ENCODE peak calls at places on chromosomes 5 and 9, in six cellular contexts. One of them, this sample, is unnamed.

GRCh38 chr5:174412374-174412773 is 312.0 kb upstream of the MSX2 start:
- DNase-seq in CD14-positive monocyte: no peak
- DNase-seq in prostate gland: no peak
- DNase-seq in AG10803: no peak
- DNase-seq in H9: no peak
- DNase-seq in foreskin fibroblast: no peak
- DNase-seq in this sample: no peak

GRCh38 chr5:7589800-7590199 is 193.9 kb downstream of the ADCY2 start:
- DNase-seq in CD14-positive monocyte: no peak
- DNase-seq in prostate gland: no peak
- DNase-seq in AG10803: no peak
- DNase-seq in H9: no peak
- DNase-seq in foreskin fibroblast: no peak
- DNase-seq in this sample: no peak

GRCh38 chr5:32008746-32009145 is 165.4 kb downstream of the GOLPH3 start:
- DNase-seq in CD14-positive monocyte: no peak
- DNase-seq in prostate gland: no peak
- DNase-seq in AG10803: no peak
- DNase-seq in H9: no peak
- DNase-seq in foreskin fibroblast: no peak
- DNase-seq in this sample: no peak

GRCh38 chr9:95629585-95629984 is 112.8 kb upstream of the PTCH1 start:
- DNase-seq in CD14-positive monocyte: no peak
- DNase-seq in prostate gland: no peak
- DNase-seq in AG10803: no peak
- DNase-seq in H9: no peak
- DNase-seq in foreskin fibroblast: no peak
- DNase-seq in this sample: no peak

GRCh38 chr9:20139755-20140154 is 350.9 kb upstream of the SLC24A2 start:
- DNase-seq in CD14-positive monocyte: no peak
- DNase-seq in prostate gland: no peak
- DNase-seq in AG10803: no peak
- DNase-seq in H9: no peak
- DNase-seq in foreskin fibroblast: no peak
- DNase-seq in this sample: no peak

GRCh38 chr5:146461319-146461718 is 14.2 kb downstream of the TCERG1 start:
- DNase-seq in CD14-positive monocyte: no peak
- DNase-seq in prostate gland: no peak
- DNase-seq in AG10803: peak
- DNase-seq in H9: no peak
- DNase-seq in foreskin fibroblast: peak
- DNase-seq in this sample: no peak

GRCh38 chr5:68012429-68012828 is 203.1 kb upstream of the PIK3R1 start:
- DNase-seq in CD14-positive monocyte: no peak
- DNase-seq in prostate gland: no peak
- DNase-seq in AG10803: peak
- DNase-seq in H9: no peak
- DNase-seq in foreskin fibroblast: peak
- DNase-seq in this sample: no peak

GRCh38 chr5:156475831-156476551 is 149.0 kb downstream of the SGCD start:
- DNase-seq in CD14-positive monocyte: no peak
- DNase-seq in prostate gland: no peak
- DNase-seq in AG10803: peak
- DNase-seq in H9: peak
- DNase-seq in foreskin fibroblast: peak
- DNase-seq in this sample: peak

GRCh38 chr9:135607401-135608293 is 31.7 kb downstream of the GLT6D1 start:
- DNase-seq in CD14-positive monocyte: no peak
- DNase-seq in prostate gland: peak
- DNase-seq in AG10803: no peak
- DNase-seq in H9: peak
- DNase-seq in foreskin fibroblast: no peak
- DNase-seq in this sample: no peak

GRCh38 chr5:60010328-60010727 is 116.8 kb upstream of the PDE4D start:
- DNase-seq in CD14-positive monocyte: no peak
- DNase-seq in prostate gland: no peak
- DNase-seq in AG10803: no peak
- DNase-seq in H9: no peak
- DNase-seq in foreskin fibroblast: no peak
- DNase-seq in this sample: no peak

GRCh38 chr5:32083981-32084430 is 90.1 kb downstream of the GOLPH3 start:
- DNase-seq in CD14-positive monocyte: no peak
- DNase-seq in prostate gland: no peak
- DNase-seq in AG10803: no peak
- DNase-seq in H9: no peak
- DNase-seq in foreskin fibroblast: no peak
- DNase-seq in this sample: no peak

GRCh38 chr9:97958812-97959511 is 21.0 kb upstream of the HEMGN start:
- DNase-seq in CD14-positive monocyte: no peak
- DNase-seq in prostate gland: no peak
- DNase-seq in AG10803: peak
- DNase-seq in H9: no peak
- DNase-seq in foreskin fibroblast: peak
- DNase-seq in this sample: no peak

GRCh38 chr5:78776637-78777036 is 128.1 kb upstream of the LHFPL2 start:
- DNase-seq in CD14-positive monocyte: no peak
- DNase-seq in prostate gland: no peak
- DNase-seq in AG10803: no peak
- DNase-seq in H9: no peak
- DNase-seq in foreskin fibroblast: peak
- DNase-seq in this sample: no peak

GRCh38 chr5:15992918-15993317 is 186.7 kb downstream of the MARCHF11 start:
- DNase-seq in CD14-positive monocyte: no peak
- DNase-seq in prostate gland: no peak
- DNase-seq in AG10803: peak
- DNase-seq in H9: no peak
- DNase-seq in foreskin fibroblast: peak
- DNase-seq in this sample: no peak
- TF ChIP-seq CTCF in CD14-positive monocyte: no peak
- TF ChIP-seq CTCF in prostate gland: no peak
- TF ChIP-seq CTCF in AG10803: peak
- TF ChIP-seq CTCF in H9: no peak
- TF ChIP-seq CTCF in foreskin fibroblast: no peak
- TF ChIP-seq CTCF in this sample: no peak

DNA sequence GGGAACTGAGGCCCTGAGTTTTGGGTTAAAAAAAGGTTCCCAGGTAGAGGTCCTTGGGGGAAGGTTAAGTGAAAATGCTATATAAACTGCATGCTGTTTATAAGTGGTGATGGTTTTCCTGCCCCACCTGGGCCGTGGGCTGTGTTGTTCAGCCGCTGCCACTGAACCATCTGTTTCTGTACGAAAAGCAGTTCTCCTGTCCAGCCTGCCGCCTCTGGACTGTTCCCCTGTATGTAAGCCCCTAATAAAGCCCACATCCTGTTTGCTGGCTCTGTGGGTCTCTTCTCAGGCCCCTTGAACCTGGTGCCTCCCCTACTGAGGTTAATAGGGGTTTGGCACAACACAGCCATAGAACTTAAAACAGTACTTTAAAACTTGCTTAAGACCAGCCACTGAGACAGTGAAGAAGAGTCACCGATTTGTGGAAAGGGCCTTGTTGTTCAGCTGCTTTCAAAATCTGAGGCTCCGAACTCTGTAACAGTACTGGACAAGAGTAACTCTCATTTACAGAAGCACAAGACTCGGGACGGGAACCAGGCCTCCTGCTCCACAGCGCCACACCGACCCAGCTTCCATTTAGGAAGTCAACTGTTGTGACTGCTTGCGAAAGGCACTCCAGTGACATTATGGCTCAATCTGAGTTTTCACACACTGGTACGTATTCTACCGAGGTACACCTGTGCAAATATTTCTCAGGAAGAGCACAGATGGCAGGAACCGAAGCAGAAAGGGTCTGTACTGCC is 192.5 kb downstream of the CDK5RAP2 start:
- DNase-seq in CD14-positive monocyte: no peak
- DNase-seq in prostate gland: no peak
- DNase-seq in AG10803: no peak
- DNase-seq in H9: no peak
- DNase-seq in foreskin fibroblast: no peak
- DNase-seq in this sample: no peak
- TF ChIP-seq CTCF in CD14-positive monocyte: no peak
- TF ChIP-seq CTCF in prostate gland: no peak
- TF ChIP-seq CTCF in AG10803: no peak
- TF ChIP-seq CTCF in H9: no peak
- TF ChIP-seq CTCF in foreskin fibroblast: no peak
- TF ChIP-seq CTCF in this sample: no peak

DNA sequence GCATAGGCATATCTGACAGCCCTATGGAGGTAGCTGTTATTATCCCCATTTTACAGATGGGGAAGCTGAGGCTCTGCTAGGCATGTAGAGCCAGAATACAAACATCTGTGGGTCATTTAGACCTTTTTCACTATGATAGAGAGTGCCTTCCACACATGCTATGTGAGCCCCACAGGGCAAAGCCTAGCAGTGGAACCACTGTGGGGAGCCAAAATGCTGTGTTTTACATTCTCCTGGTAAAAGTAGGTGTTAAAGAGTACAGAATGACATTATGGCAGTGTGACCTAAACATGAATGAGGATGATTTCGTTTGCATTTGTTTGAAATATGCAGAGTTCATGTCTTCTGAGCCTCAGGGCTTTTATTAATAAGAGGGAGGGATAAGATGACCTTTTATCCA is 265.2 kb downstream of the MAST4 start:
- DNase-seq in CD14-positive monocyte: no peak
- DNase-seq in prostate gland: no peak
- DNase-seq in AG10803: no peak
- DNase-seq in H9: no peak
- DNase-seq in foreskin fibroblast: no peak
- DNase-seq in this sample: no peak
- TF ChIP-seq CTCF in CD14-positive monocyte: no peak
- TF ChIP-seq CTCF in prostate gland: no peak
- TF ChIP-seq CTCF in AG10803: no peak
- TF ChIP-seq CTCF in H9: no peak
- TF ChIP-seq CTCF in foreskin fibroblast: no peak
- TF ChIP-seq CTCF in this sample: no peak

GRCh38 chr9:126894052-126894603 is 20.5 kb upstream of the RALGPS1 start:
- DNase-seq in CD14-positive monocyte: no peak
- DNase-seq in prostate gland: no peak
- DNase-seq in AG10803: no peak
- DNase-seq in H9: no peak
- DNase-seq in foreskin fibroblast: no peak
- DNase-seq in this sample: no peak

GRCh38 chr9:126891676-126892075 is 22.9 kb upstream of the RALGPS1 start:
- DNase-seq in CD14-positive monocyte: no peak
- DNase-seq in prostate gland: no peak
- DNase-seq in AG10803: no peak
- DNase-seq in H9: no peak
- DNase-seq in foreskin fibroblast: no peak
- DNase-seq in this sample: no peak

DNA sequence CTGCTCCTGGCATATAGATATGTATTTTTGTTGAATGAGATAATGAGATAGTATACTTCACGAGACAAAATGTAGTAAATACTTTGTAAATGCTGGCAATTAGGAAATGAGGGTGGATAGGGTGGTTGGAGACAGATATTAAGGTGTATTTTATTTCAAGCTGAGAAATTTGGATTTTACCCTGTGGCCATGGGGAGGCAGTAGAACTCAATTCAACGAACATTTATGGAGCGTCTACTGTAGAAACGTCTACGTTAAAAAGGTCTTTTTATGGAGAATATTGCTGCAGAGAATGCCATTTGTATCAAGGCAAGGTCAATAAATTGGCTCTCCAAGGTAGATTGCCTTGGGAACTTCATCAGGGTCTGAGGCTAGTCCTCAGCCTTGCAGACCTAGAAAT is 21.5 kb upstream of the RALGPS1 start:
- DNase-seq in CD14-positive monocyte: no peak
- DNase-seq in prostate gland: no peak
- DNase-seq in AG10803: no peak
- DNase-seq in H9: no peak
- DNase-seq in foreskin fibroblast: no peak
- DNase-seq in this sample: no peak
- TF ChIP-seq CTCF in CD14-positive monocyte: peak
- TF ChIP-seq CTCF in prostate gland: no peak
- TF ChIP-seq CTCF in AG10803: peak
- TF ChIP-seq CTCF in H9: peak
- TF ChIP-seq CTCF in foreskin fibroblast: no peak
- TF ChIP-seq CTCF in this sample: peak

GRCh38 chr9:114397848-114398605 is 10.2 kb upstream of the AKNA start:
- DNase-seq in CD14-positive monocyte: peak
- DNase-seq in prostate gland: peak
- DNase-seq in AG10803: peak
- DNase-seq in H9: peak
- DNase-seq in foreskin fibroblast: peak
- DNase-seq in this sample: peak
- TF ChIP-seq CTCF in CD14-positive monocyte: no peak
- TF ChIP-seq CTCF in prostate gland: no peak
- TF ChIP-seq CTCF in AG10803: no peak
- TF ChIP-seq CTCF in H9: no peak
- TF ChIP-seq CTCF in foreskin fibroblast: no peak
- TF ChIP-seq CTCF in this sample: no peak

GRCh38 chr5:126189862-126190261 is 233.3 kb upstream of the GRAMD2B start:
- DNase-seq in CD14-positive monocyte: no peak
- DNase-seq in prostate gland: no peak
- DNase-seq in AG10803: no peak
- DNase-seq in H9: peak
- DNase-seq in foreskin fibroblast: no peak
- DNase-seq in this sample: peak
- TF ChIP-seq CTCF in CD14-positive monocyte: no peak
- TF ChIP-seq CTCF in prostate gland: no peak
- TF ChIP-seq CTCF in AG10803: no peak
- TF ChIP-seq CTCF in H9: no peak
- TF ChIP-seq CTCF in foreskin fibroblast: no peak
- TF ChIP-seq CTCF in this sample: no peak

GRCh38 chr5:158283341-158283740 is 424.4 kb upstream of the CLINT1 start:
- DNase-seq in CD14-positive monocyte: no peak
- DNase-seq in prostate gland: no peak
- DNase-seq in AG10803: no peak
- DNase-seq in H9: no peak
- DNase-seq in foreskin fibroblast: no peak
- DNase-seq in this sample: no peak

GRCh38 chr5:158286827-158287226 is 427.9 kb upstream of the CLINT1 start:
- DNase-seq in CD14-positive monocyte: no peak
- DNase-seq in prostate gland: no peak
- DNase-seq in AG10803: no peak
- DNase-seq in H9: no peak
- DNase-seq in foreskin fibroblast: no peak
- DNase-seq in this sample: no peak

GRCh38 chr5:158285771-158286170 is 426.8 kb upstream of the CLINT1 start:
- DNase-seq in CD14-positive monocyte: no peak
- DNase-seq in prostate gland: no peak
- DNase-seq in AG10803: no peak
- DNase-seq in H9: no peak
- DNase-seq in foreskin fibroblast: no peak
- DNase-seq in this sample: no peak

GRCh38 chr5:158287643-158288228 is 428.8 kb upstream of the CLINT1 start:
- DNase-seq in CD14-positive monocyte: no peak
- DNase-seq in prostate gland: peak
- DNase-seq in AG10803: peak
- DNase-seq in H9: no peak
- DNase-seq in foreskin fibroblast: peak
- DNase-seq in this sample: no peak

GRCh38 chr5:158284242-158284641 is 425.3 kb upstream of the CLINT1 start:
- DNase-seq in CD14-positive monocyte: no peak
- DNase-seq in prostate gland: no peak
- DNase-seq in AG10803: no peak
- DNase-seq in H9: no peak
- DNase-seq in foreskin fibroblast: no peak
- DNase-seq in this sample: no peak
- TF ChIP-seq CTCF in CD14-positive monocyte: no peak
- TF ChIP-seq CTCF in prostate gland: no peak
- TF ChIP-seq CTCF in AG10803: no peak
- TF ChIP-seq CTCF in H9: peak
- TF ChIP-seq CTCF in foreskin fibroblast: no peak
- TF ChIP-seq CTCF in this sample: peak